ENCODE peak calls at places on chromosomes 12 and 14, in five cellular contexts. A, Q, M, F and H are unnamed samples. For H3K9me3, the result is how much of the 10 kb centered on the place peaks cover.

GRCh38 chr12:3641428-3641883 is 111.5 kb downstream of the CRACR2A start:
- DNase-seq in M (no peak), Q (no peak), A (no peak), F (no peak), H (no peak)

GRCh38 chr12:50985322-50985721 is 33.0 kb downstream of the HIGD1C start:
- DNase-seq in F (peak), M (peak), Q (no peak), A (no peak), H (no peak)

GRCh38 chr12:236445-236844 is 22.5 kb upstream of the SLC6A12 start:
- DNase-seq in F (no peak), M (no peak), Q (no peak), A (no peak), H (no peak)

GRCh38 chr14:23141706-23142467 is 22.8 kb upstream of the CEBPE start:
- DNase-seq in Q (peak), M (peak), F (no peak), A (peak), H (peak)

GRCh38 chr14:75610839-75611238 is 32.4 kb downstream of the FLVCR2 start:
- DNase-seq in F (no peak), A (no peak), M (no peak), Q (no peak), H (no peak)

GRCh38 chr12:98154850-98155249 is 360.5 kb upstream of the TMPO start:
- DNase-seq in A (no peak), F (peak), M (peak), Q (no peak), H (no peak)

GRCh38 chr14:77098470-77099353 is 654 bp downstream of the CIPC start:
- DNase-seq in F (no peak), Q (peak), A (peak), M (peak), H (peak)

GRCh38 chr14:33692762-33693161 is 258.1 kb downstream of the EGLN3 start:
- DNase-seq in Q (no peak), A (no peak), M (no peak), F (no peak), H (no peak)

GRCh38 chr12:93002278-93003054 is 73.4 kb upstream of the EEA1 start:
- DNase-seq in Q (peak), A (no peak), M (no peak), F (no peak), H (no peak)

GRCh38 chr12:93108958-93109357 is 179.9 kb upstream of the EEA1 start:
- DNase-seq in M (no peak), A (no peak), Q (no peak), F (no peak), H (no peak)

GRCh38 chr14:40188006-40188405 is 755.8 kb upstream of the FBXO33 start:
- DNase-seq in M (no peak), F (no peak), Q (no peak), A (no peak), H (no peak)

GRCh38 chr12:18340796-18341195 is 79.5 kb downstream of the PIK3C2G start:
- DNase-seq in Q (no peak), F (no peak), M (no peak), A (no peak), H (no peak)

GRCh38 chr12:94092516-94093241 is 55.7 kb upstream of the PLXNC1 start:
- DNase-seq in Q (peak), F (no peak), A (no peak), M (no peak), H (no peak)

GRCh38 chr12:113207621-113208040 is 13.6 kb upstream of the TPCN1 start:
- DNase-seq in F (no peak), A (no peak), Q (no peak), M (no peak), H (no peak)

GRCh38 chr14:105150368-105151111 is 18.0 kb downstream of the JAG2 start:
- DNase-seq in M (no peak), Q (peak), F (no peak), A (peak), H (no peak)

GRCh38 chr12:77189463-77189862 is 124.1 kb upstream of the E2F7 start:
- DNase-seq in A (no peak), M (peak), F (no peak), Q (no peak), H (no peak)

GRCh38 chr12:108839011-108839889 is 18.1 kb downstream of the SSH1 start:
- DNase-seq in F (no peak), M (no peak), A (peak), Q (peak), H (peak)

GRCh38 chr14:68510201-68510600 is 282.7 kb downstream of the ZFP36L1 start:
- DNase-seq in F (no peak), Q (peak), A (no peak), M (peak), H (no peak)

GRCh38 chr12:43282106-43282505 is 269.9 kb downstream of the ADAMTS20 start:
- DNase-seq in M (peak), Q (no peak), A (no peak), F (no peak), H (no peak)

GRCh38 chr14:50725761-50726160 is 57.7 kb upstream of the SAV1 start:
- DNase-seq in F (no peak), M (no peak), A (no peak), Q (no peak), H (no peak)

GRCh38 chr12:8077207-8077606 is 4.9 kb upstream of the NECAP1 start:
- DNase-seq in M (no peak), F (no peak), A (no peak), Q (no peak), H (no peak)

GRCh38 chr14:98368214-98368613 is 903.8 kb downstream of the BCL11B start:
- DNase-seq in M (no peak), A (no peak), Q (no peak), F (no peak), H (no peak)

GRCh38 chr12:124720687-124721500 is 142.8 kb downstream of the SCARB1 start:
- DNase-seq in Q (no peak), M (peak), F (no peak), A (no peak), H (no peak)

GRCh38 chr14:69573205-69573840 is 1.3 kb downstream of the CCDC177 start:
- DNase-seq in Q (no peak), M (no peak), A (no peak), F (no peak), H (peak)

GRCh38 chr12:113528606-113529005 is 56.9 kb upstream of the LHX5 start:
- DNase-seq in A (no peak), M (no peak), F (no peak), Q (no peak), H (no peak)

GRCh38 chr12:48084841-48085460 is 20.9 kb downstream of the SENP1 start:
- DNase-seq in A (no peak), Q (no peak), F (no peak), M (no peak), H (no peak)

GRCh38 chr14:99423434-99423833 is 57.2 kb downstream of the SETD3 start:
- DNase-seq in A (no peak), M (no peak), Q (no peak), F (no peak), H (no peak)

GRCh38 chr12:116631619-116632018 is 72.4 kb downstream of the MAP1LC3B2 start:
- DNase-seq in A (no peak), M (no peak), F (no peak), Q (no peak), H (no peak)

GRCh38 chr12:12266873-12267634 is at the start of gene LRP6:
- DNase-seq in A (peak), F (peak), Q (peak), M (peak), H (peak)

GRCh38 chr12:50196537-50196936 is 29.4 kb upstream of the CERS5 start:
- DNase-seq in Q (no peak), F (no peak), A (no peak), M (no peak), H (no peak)

GRCh38 chr14:78921856-78922255 is 751.7 kb downstream of the NRXN3 start:
- DNase-seq in M (no peak), A (no peak), Q (no peak), F (no peak), H (no peak)

GRCh38 chr12:16076553-16076952 is 165.4 kb downstream of the DERA start:
- DNase-seq in A (no peak), Q (no peak), M (peak), F (peak), H (no peak)

GRCh38 chr12:7180685-7181084 is 8.8 kb upstream of the PEX5 start:
- DNase-seq in F (no peak), A (no peak), M (no peak), Q (no peak), H (no peak)

GRCh38 chr14:56490379-56490778 is 89.2 kb upstream of the TMEM260 start:
- DNase-seq in M (peak), Q (no peak), A (no peak), F (peak), H (no peak)

GRCh38 chr14:61527325-61528100 is 167.8 kb upstream of the HIF1A start:
- DNase-seq in A (no peak), F (peak), Q (peak), M (peak), H (no peak)

GRCh38 chr14:59346796-59347510 is 118.2 kb downstream of the GPR135 start:
- DNase-seq in F (no peak), M (no peak), A (no peak), Q (no peak), H (no peak)

GRCh38 chr12:95674088-95674595 is 116.4 kb downstream of the NTN4 start:
- DNase-seq in A (no peak), F (no peak), Q (no peak), M (no peak), H (no peak)

GRCh38 chr12:113840401-113841042 is 125.6 kb downstream of the RBM19 start:
- DNase-seq in F (no peak), A (no peak), M (no peak), Q (no peak), H (no peak)

DNA sequence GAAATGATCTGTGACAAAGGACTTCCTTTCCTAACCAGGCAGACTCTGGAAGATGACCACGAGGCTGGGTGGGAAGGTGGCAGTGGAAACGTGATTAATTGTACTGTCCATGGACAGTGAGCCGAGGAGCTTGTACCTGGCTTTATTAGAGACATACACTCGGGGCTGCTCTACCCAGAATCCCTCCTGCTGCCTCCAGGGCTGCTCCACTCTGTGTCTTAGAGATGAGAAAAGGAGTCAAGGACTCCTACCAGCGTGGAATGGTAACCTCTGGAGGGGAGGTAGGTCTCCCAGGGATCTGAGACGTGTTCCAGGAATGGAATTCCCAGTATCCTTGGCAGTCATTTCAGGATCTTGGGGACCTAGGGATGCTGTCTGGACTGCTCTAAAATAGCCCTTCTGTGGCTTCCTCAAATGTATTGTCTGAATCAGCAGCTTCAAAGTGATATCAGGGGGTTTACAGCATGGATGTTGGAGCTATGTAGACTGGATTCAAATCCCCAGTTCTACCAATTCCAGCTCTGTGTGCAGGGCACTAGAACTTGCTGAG is 237.8 kb downstream of the CACNA1C start:
- DNase-seq in Q (no peak), A (no peak), M (no peak), F (no peak), H (no peak)
- H3K27ac ChIP-seq in Q (no peak), A (no peak), M (no peak), F (no peak), H (no peak)

GRCh38 chr12:9763025-9763424 is 2.3 kb upstream of the CD69 start:
- DNase-seq in M (no peak), A (no peak), F (no peak), Q (no peak), H (no peak)
- H3K9me3 ChIP-seq in M (under half), A (under half), F (under half), Q (under half), H (under half)

GRCh38 chr12:9925746-9926393 is 6.3 kb downstream of the CLEC2A start:
- DNase-seq in F (peak), Q (no peak), M (peak), A (no peak), H (no peak)
- H3K4me3 ChIP-seq in F (no peak), Q (no peak), M (no peak), A (peak), H (peak)

GRCh38 chr14:91996951-91997371 is 42.9 kb downstream of the TRIP11 start:
- DNase-seq in F (peak), A (no peak), Q (no peak), M (peak), H (no peak)
- H3K27ac ChIP-seq in F (no peak), A (no peak), Q (no peak), M (peak), H (peak)

DNA sequence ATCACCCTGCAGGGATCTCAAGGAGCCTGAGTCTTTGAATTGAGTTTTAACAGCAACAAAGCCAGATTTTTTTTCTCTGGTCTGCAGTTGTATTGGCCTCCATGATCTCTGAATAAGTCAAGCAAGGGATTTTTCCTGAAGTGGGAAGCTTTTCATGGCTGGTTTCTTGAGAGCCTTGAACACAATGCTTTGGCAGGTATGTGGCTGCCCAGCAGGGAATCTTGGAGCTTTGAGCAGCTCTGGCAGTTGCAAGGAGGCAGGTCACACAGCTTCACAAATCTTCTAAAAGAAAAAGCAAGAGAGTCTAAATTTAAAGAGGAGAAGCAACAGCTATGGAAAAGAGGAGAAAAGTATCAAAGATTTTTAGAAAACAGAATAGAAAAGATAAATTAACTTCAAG is 60.1 kb downstream of the RPS29 start:
- DNase-seq in M (no peak), A (no peak), F (no peak), Q (no peak), H (no peak)
- H3K9me3 ChIP-seq in M (under half), A (under half), F (under half), Q (under half), H (under half)